ENCODE peak calls at places on chromosomes 4 and X, in nine cellular contexts. X is H54, Q is uterus, L is ovary, E is A549, T is upper lobe of left lung, I is spleen, Y is heart left ventricle, M is K562. O is an unnamed sample.
A peak's percentile ranks its signal among the peaks of the same experiment; 100 is the strongest.

GRCh38 chr4:105988671-105989070 is 93.4 kb downstream of the NPNT start:
- DNase-seq in E (no peak), I (no peak), Y (no peak), X (no peak), Q (no peak), M (no peak), L (no peak), T (no peak), O (no peak)

GRCh38 chr4:113094327-113094726 is 44.9 kb downstream of the ANK2 start:
- DNase-seq in L (no peak), M (no peak), Y (no peak), E (no peak), X (no peak), I (no peak), Q (no peak), T (no peak), O (no peak)

GRCh38 chr4:84530449-84530848 is 31.4 kb upstream of the NKX6-1 start:
- DNase-seq in T (no peak), M (no peak), E (no peak), L (no peak), Q (no peak), Y (no peak), I (no peak), X (no peak), O (no peak)

GRCh38 chr4:7004331-7004730 is 38.8 kb upstream of the TADA2B start:
- DNase-seq in Q (no peak), L (no peak), Y (no peak), E (no peak), M (no peak), T (no peak), I (no peak), X (no peak), O (no peak)

GRCh38 chr4:109191216-109191615 is 111.2 kb downstream of the COL25A1 start:
- DNase-seq in L (no peak), I (no peak), E (no peak), Q (no peak), M (no peak), Y (no peak), X (no peak), T (no peak), O (no peak)

GRCh38 chr4:112284662-112285411 is 867 bp downstream of the TIFA start:
- DNase-seq in Q (no peak), L (peak; percentile 43), E (no peak), Y (no peak), I (peak; percentile 84), T (no peak), X (no peak), M (peak; percentile 46), O (no peak)

GRCh38 chr4:133188433-133189175 is 39.5 kb downstream of the PCDH10 start:
- DNase-seq in X (no peak), T (no peak), Y (no peak), L (no peak), E (no peak), Q (no peak), M (no peak), I (no peak), O (no peak)

GRCh38 chr4:180240670-180241069 is 2002.5 kb upstream of the TENM3 start:
- DNase-seq in Y (no peak), E (no peak), I (no peak), T (no peak), Q (no peak), L (no peak), M (no peak), X (no peak), O (no peak)

GRCh38 chr4:94452476-94453300 is 946 bp downstream of the PDLIM5 start:
- DNase-seq in M (peak; percentile 59), Q (peak; percentile 91), X (no peak), I (peak; percentile 87), E (peak; percentile 76), T (peak; percentile 90), L (peak; percentile 73), Y (peak; percentile 90), O (peak; percentile 65)

GRCh38 chr4:93317571-93317970 is 511.0 kb upstream of the ATOH1 start:
- DNase-seq in Q (no peak), L (no peak), M (no peak), I (no peak), Y (no peak), X (no peak), T (no peak), E (no peak), O (no peak)

GRCh38 chrX:107197306-107197705 is 8.9 kb downstream of the NUP62CL start:
- DNase-seq in T (no peak), X (no peak), L (no peak), Q (no peak), I (no peak), E (no peak), M (peak; percentile 29), Y (no peak), O (peak; percentile 24)

DNA sequence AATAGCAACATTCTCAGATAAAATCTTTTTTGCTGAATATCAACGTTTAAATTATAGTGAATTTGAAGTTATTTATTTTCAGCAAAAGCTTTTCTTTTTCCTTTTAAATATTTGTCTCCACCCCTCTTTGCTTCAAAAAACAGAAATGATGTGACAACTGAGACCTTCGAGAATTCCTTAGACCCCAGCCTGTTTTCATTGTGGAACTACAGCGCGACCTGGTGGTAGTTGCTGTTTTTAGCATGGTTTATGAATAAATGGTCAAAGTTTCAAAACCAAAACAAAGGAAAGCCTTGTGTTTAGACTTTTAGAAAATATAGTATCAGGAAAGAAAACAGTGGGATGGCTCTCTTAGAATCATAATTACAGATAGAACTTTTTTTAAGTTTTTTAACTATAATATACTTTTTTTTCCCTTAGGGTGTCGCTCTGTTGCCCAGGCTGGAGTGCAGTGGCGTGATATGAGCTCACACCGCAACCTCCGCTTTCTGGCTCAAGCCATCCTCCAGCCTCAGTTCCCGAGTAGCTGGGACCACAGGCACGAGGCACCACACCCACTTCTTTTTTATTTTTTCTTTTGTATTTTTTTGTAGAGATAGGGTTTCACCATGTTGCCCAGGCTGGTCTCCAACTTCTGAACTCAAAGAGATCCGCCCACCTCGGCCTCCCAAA is 26.8 kb upstream of the TMEM184C start:
- DNase-seq in Q (peak; percentile 71), Y (peak; percentile 47), I (no peak), T (peak; percentile 35), E (peak; percentile 52), L (peak; percentile 78), M (peak; percentile 50), X (peak; percentile 12), O (peak; percentile 40)
- TF ChIP-seq POLR2A in Q (no peak), Y (no peak), I (no peak), T (no peak), E (no peak), L (no peak), M (no peak), X (no peak), O (no peak)

DNA sequence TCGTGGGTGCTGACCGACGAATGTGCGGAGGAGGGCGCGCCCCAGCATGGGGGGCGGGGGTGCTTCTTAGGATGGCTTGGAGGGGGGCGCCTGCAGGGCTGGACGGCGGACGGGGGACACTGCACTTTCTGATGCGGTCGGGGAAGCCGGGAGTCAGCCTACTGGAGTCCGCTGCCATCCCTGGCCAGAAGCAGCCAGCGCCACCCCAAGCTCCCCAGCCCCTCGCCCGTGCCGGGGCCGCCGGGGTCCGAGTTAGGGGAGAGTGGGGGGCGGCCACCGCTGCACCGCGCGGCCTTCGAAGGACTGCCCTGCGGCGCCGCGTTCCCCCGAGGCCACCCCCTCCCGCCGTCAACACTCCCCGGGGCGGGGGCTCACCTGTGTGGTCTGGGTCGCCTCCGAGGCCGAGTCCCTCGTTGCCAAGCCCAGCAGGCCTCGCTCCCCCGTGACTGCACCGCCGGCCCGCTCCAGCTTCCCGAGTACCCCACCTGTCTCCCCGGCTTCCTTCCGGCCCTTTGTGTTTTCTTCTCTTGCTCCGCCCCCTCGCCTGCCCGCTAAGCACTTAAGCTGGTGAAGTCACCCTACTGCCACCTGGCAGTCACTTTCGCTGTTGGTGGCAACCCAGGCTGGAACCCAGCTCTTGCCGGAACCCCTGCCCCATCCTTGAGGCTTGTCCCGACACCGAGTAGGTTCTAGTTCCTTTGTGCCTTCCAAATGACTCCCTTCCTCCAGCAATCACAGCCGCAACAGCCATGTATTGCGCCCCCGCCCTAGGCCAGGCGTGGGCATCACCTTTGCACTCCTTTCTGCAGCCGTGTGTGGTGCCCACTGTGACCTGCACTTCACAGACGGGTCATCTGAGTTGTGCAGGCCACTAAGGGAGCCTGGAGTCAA is at the start of gene OCIAD2:
- DNase-seq in E (peak; percentile 72), I (peak; percentile 94), Q (peak; percentile 49), M (no peak), T (peak; percentile 87), X (peak; percentile 35), L (peak; percentile 44), Y (peak; percentile 65), O (peak; percentile 45)
- TF ChIP-seq POLR2A in E (peak; percentile 37), I (no peak), Q (no peak), M (no peak), T (peak; percentile 72), X (peak; percentile 50), L (no peak), Y (no peak), O (peak; percentile 49)

DNA sequence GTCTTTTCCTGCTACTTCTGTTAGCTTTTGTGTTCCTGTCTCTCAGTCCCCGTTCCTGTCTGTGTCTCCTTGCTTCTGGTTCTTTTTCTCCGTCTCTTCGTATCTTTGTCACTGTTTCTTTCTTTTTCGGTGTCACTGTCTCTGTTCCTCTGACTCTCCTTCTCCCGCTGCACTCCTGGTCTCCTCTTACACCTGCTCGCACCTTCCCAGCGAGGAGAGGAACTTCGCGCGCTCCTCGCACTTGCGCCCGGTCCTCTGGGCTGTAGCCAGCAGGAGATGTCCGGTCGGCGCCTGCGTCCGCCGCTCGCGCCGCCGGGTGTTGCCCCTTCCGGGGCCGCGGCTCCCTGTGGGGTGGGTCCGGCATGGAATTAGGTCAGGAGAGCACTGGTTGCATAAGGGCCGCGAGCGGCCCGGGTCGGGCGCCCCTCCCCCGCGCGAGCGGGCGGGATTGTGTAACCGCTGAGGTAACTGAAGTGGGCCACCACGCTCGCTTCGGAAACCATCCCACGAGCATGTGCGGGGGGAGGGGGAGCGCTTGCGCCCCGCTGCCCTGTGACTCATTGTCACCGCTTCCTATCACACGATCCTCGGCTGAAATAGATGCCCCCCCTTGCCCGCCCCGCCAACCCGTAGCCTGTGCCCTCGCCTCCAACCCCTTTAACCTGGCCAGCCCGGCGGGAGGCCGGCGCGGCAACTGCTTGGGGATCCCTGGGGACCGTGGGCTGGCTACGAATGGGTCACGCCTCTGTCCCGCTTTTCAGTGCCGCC is 1.6 kb downstream of the LONRF3 start:
- DNase-seq in M (peak; percentile 67), X (peak; percentile 74), Y (peak; percentile 72), Q (peak; percentile 77), L (peak; percentile 81), I (peak; percentile 84), T (peak; percentile 84), E (peak; percentile 71), O (peak; percentile 12)
- TF ChIP-seq POLR2A in M (peak; percentile 58), X (no peak), Y (no peak), Q (no peak), L (peak; percentile 39), I (no peak), T (peak; percentile 75), E (no peak), O (no peak)

DNA sequence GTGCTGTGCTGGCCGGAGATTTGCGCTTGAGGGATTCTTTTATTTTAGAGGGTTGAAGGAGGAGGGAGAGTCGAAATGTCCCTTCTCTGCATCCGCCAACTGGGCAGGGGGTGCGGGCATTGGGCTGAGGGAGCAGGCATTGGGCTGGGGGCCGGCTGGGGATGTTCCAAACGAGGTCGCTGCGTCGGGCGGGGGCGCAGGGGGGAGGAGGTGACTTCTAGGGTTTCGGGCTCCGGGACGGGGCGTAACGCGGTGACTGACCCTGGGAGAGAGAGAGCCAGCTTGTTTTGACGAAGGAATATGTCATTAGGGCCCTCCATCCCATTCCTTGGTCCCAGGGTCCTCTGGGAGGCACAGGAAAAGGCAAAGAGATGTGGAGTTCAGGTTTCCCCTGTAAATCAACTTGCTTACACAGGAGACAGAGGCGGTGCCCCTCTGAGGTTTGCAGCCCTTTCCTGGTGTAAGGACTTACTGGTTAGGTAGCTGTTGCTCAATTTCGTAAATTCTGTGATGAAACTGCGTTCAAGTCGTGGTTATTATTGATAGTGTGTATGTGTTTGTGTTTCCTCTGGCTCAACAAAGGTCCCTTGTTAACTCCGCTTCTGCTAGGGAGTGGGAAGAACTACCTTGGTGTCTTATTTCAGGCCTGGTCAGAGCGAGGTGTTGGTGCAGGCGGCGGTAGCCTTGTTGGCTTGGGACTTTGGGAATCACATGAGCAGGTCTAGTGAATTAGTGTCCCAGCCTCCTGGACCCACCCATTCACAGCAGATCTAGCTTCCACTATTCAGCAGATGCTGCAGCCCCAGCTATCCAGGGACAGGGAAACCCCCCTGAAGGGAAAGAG is 716 bp downstream of the FHIP1A start:
- DNase-seq in X (no peak), Y (peak; percentile 24), E (no peak), M (no peak), T (peak; percentile 58), I (peak; percentile 85), L (peak; percentile 60), Q (peak; percentile 29), O (no peak)
- TF ChIP-seq POLR2A in X (no peak), Y (no peak), E (no peak), M (no peak), T (no peak), I (no peak), L (no peak), Q (no peak), O (no peak)